ENCODE peak calls at places on chromosomes 4 and X, in ten cellular contexts. O is fibroblast of lung; N is neural progenitor cell; D is RWPE2; V is tibial nerve; R is dorsolateral prefrontal cortex; M is adrenal gland; L is astrocyte; G is CD8-positive, alpha-beta memory T cell; P is neuronal stem cell. W is an unnamed sample.

GRCh38 chr4:39259571-39260330 is 77.4 kb downstream of the WDR19 start:
- DNase-seq in O (peak), N (no peak), D (no peak), V (no peak), R (no peak), M (no peak), L (peak), G (no peak), P (no peak), W (no peak)

GRCh38 chr4:10090467-10091250 is 25.9 kb downstream of the WDR1 start:
- DNase-seq in O (no peak), N (no peak), D (no peak), V (no peak), R (no peak), M (no peak), L (no peak), G (no peak), P (no peak), W (no peak)

GRCh38 chrX:130144509-130144908 is 21.1 kb downstream of the AIFM1 start:
- DNase-seq in O (peak), N (no peak), D (no peak), V (no peak), R (no peak), M (no peak), L (peak), G (no peak), P (no peak), W (no peak)

GRCh38 chrX:119272882-119273806 is 37.1 kb downstream of the PGRMC1 start:
- DNase-seq in O (peak), N (peak), D (peak), V (no peak), R (no peak), M (no peak), L (peak), G (peak), P (peak), W (peak)

GRCh38 chr4:1759818-1760223 is 33.3 kb upstream of the FGFR3 start:
- DNase-seq in O (no peak), N (no peak), D (no peak), V (no peak), R (no peak), M (no peak), L (no peak), G (no peak), P (no peak), W (no peak)

GRCh38 chrX:104833401-104833800 is 267.4 kb downstream of the IL1RAPL2 start:
- DNase-seq in O (peak), N (no peak), D (no peak), V (no peak), R (no peak), M (no peak), L (peak), G (no peak), P (no peak), W (no peak)

GRCh38 chrX:129957241-129958099 is 25.0 kb upstream of the BCORL1 start:
- DNase-seq in O (peak), N (peak), D (no peak), V (no peak), R (no peak), M (peak), L (peak), G (peak), P (no peak), W (peak)

GRCh38 chrX:101595739-101596419 is 21.9 kb downstream of the ARMCX6 start:
- DNase-seq in O (peak), N (peak), D (no peak), V (no peak), R (no peak), M (no peak), L (peak), G (no peak), P (peak), W (peak)

GRCh38 chrX:136380010-136380769 is 79.4 kb downstream of the ADGRG4 start:
- DNase-seq in O (no peak), N (no peak), D (no peak), V (no peak), R (no peak), M (no peak), L (no peak), G (no peak), P (no peak), W (no peak)

GRCh38 chr4:111632752-111633151 is 512.5 kb upstream of the FAM241A start:
- DNase-seq in O (peak), N (no peak), D (no peak), V (no peak), R (no peak), M (no peak), L (peak), G (no peak), P (no peak), W (no peak)

GRCh38 chr4:40265910-40266274 is 69.1 kb downstream of the RHOH start:
- DNase-seq in O (no peak), N (no peak), D (no peak), V (no peak), R (no peak), M (no peak), L (no peak), G (no peak), P (no peak), W (no peak)

GRCh38 chr4:5708171-5708828 is at the start of gene EVC2:
- DNase-seq in O (peak), N (peak), D (no peak), V (peak), R (no peak), M (peak), L (peak), G (no peak), P (peak), W (peak)

GRCh38 chr4:163111588-163111987 is 55.1 kb downstream of the NAF1 start:
- DNase-seq in O (peak), N (peak), D (no peak), V (no peak), R (no peak), M (no peak), L (no peak), G (no peak), P (peak), W (no peak)

GRCh38 chr4:173169428-173170209 is 1.0 kb downstream of the GALNT7 start:
- DNase-seq in O (peak), N (peak), D (no peak), V (peak), R (peak), M (peak), L (peak), G (peak), P (peak), W (peak)

GRCh38 chrX:52082578-52082977 is 13.6 kb upstream of the MAGED4B start:
- DNase-seq in O (peak), N (no peak), D (no peak), V (no peak), R (no peak), M (no peak), L (peak), G (no peak), P (no peak), W (no peak)

GRCh38 chr4:120830204-120830603 is 92.3 kb downstream of the PRDM5 start:
- DNase-seq in O (no peak), N (no peak), D (no peak), V (no peak), R (no peak), M (peak), L (peak), G (no peak), P (no peak), W (peak)

GRCh38 chr4:184007891-184008290 is 102.8 kb downstream of the STOX2 start:
- DNase-seq in O (peak), N (no peak), D (no peak), V (no peak), R (no peak), M (no peak), L (peak), G (no peak), P (no peak), W (no peak)

GRCh38 chrX:84168574-84168973 is 19.4 kb downstream of the RPS6KA6 start:
- DNase-seq in O (peak), N (no peak), D (no peak), V (no peak), R (no peak), M (no peak), L (peak), G (no peak), P (no peak), W (no peak)

GRCh38 chr4:55553442-55553841 is 6.7 kb upstream of the CLOCK start:
- DNase-seq in O (peak), N (no peak), D (no peak), V (no peak), R (no peak), M (peak), L (peak), G (no peak), P (no peak), W (peak)

GRCh38 chr4:25402521-25402920 is 25.5 kb downstream of the ANAPC4 start:
- DNase-seq in O (peak), N (no peak), D (no peak), V (no peak), R (no peak), M (no peak), L (peak), G (no peak), P (no peak), W (no peak)

GRCh38 chr4:88771883-88772450 is 74.3 kb upstream of the NAP1L5 start:
- DNase-seq in O (no peak), N (no peak), D (no peak), V (no peak), R (no peak), M (no peak), L (no peak), G (no peak), P (no peak), W (no peak)

GRCh38 chr4:105548483-105548882 is 3.9 kb upstream of the ARHGEF38 start:
- DNase-seq in O (peak), N (peak), D (no peak), V (no peak), R (no peak), M (no peak), L (no peak), G (no peak), P (no peak), W (no peak)

GRCh38 chr4:140755811-140756291 is 334 bp downstream of the TBC1D9 start:
- DNase-seq in O (peak), N (peak), D (peak), V (no peak), R (peak), M (peak), L (peak), G (no peak), P (peak), W (peak)

GRCh38 chr4:25448379-25449109 is 71.5 kb downstream of the ANAPC4 start:
- DNase-seq in O (peak), N (peak), D (no peak), V (no peak), R (no peak), M (no peak), L (peak), G (no peak), P (no peak), W (no peak)

GRCh38 chr4:150476776-150477175 is 105.2 kb upstream of the MAB21L2 start:
- DNase-seq in O (no peak), N (no peak), D (no peak), V (no peak), R (no peak), M (no peak), L (no peak), G (no peak), P (no peak), W (no peak)

GRCh38 chr4:87525636-87526035 is 3.5 kb downstream of the SPARCL1 start:
- DNase-seq in O (peak), N (peak), D (no peak), V (no peak), R (no peak), M (no peak), L (peak), G (no peak), P (no peak), W (no peak)

GRCh38 chrX:20063716-20064351 is 52.9 kb downstream of the MAP7D2 start:
- DNase-seq in O (no peak), N (no peak), D (no peak), V (no peak), R (no peak), M (no peak), L (no peak), G (no peak), P (no peak), W (no peak)

GRCh38 chrX:97844161-97844560 is 960.5 kb downstream of the RPA4 start:
- DNase-seq in O (no peak), N (no peak), D (no peak), V (no peak), R (no peak), M (no peak), L (no peak), G (no peak), P (no peak), W (no peak)

GRCh38 chr4:89298788-89299152 is 8.8 kb downstream of the GPRIN3 start:
- DNase-seq in O (peak), N (no peak), D (no peak), V (no peak), R (no peak), M (no peak), L (peak), G (peak), P (no peak), W (no peak)

GRCh38 chr4:139175647-139176298 is 1.2 kb downstream of the ELF2 start:
- DNase-seq in O (no peak), N (peak), D (no peak), V (no peak), R (no peak), M (no peak), L (no peak), G (no peak), P (no peak), W (no peak)

GRCh38 chrX:71634366-71634765 is 16.1 kb upstream of the CXCR3 start:
- DNase-seq in O (no peak), N (no peak), D (no peak), V (no peak), R (no peak), M (no peak), L (no peak), G (no peak), P (no peak), W (no peak)

GRCh38 chrX:28586891-28587635 is at the start of gene IL1RAPL1:
- DNase-seq in O (peak), N (peak), D (no peak), V (no peak), R (no peak), M (no peak), L (peak), G (no peak), P (no peak), W (no peak)

GRCh38 chr4:153347117-153347516 is 2.6 kb downstream of the MND1 start:
- DNase-seq in O (no peak), N (no peak), D (no peak), V (no peak), R (no peak), M (no peak), L (no peak), G (no peak), P (no peak), W (no peak)

GRCh38 chrX:51148848-51149247 is 183.8 kb upstream of the NUDT10 start:
- DNase-seq in O (peak), N (peak), D (no peak), V (no peak), R (no peak), M (no peak), L (no peak), G (no peak), P (no peak), W (no peak)

GRCh38 chrX:117919755-117920154 is 196.9 kb downstream of the KLHL13 start:
- DNase-seq in O (no peak), N (no peak), D (no peak), V (no peak), R (no peak), M (no peak), L (no peak), G (no peak), P (no peak), W (no peak)

GRCh38 chr4:60562353-60562752 is 637.8 kb upstream of the ADGRL3 start:
- DNase-seq in O (no peak), N (peak), D (no peak), V (no peak), R (no peak), M (no peak), L (no peak), G (no peak), P (no peak), W (no peak)

GRCh38 chrX:65932173-65933084 is 107.5 kb downstream of the VSIG4 start:
- DNase-seq in O (no peak), N (peak), D (peak), V (no peak), R (no peak), M (no peak), L (no peak), G (no peak), P (no peak), W (no peak)

GRCh38 chr4:150104401-150105027 is 26.3 kb downstream of the DCLK2 start:
- DNase-seq in O (no peak), N (no peak), D (no peak), V (no peak), R (no peak), M (no peak), L (no peak), G (no peak), P (no peak), W (no peak)

DNA sequence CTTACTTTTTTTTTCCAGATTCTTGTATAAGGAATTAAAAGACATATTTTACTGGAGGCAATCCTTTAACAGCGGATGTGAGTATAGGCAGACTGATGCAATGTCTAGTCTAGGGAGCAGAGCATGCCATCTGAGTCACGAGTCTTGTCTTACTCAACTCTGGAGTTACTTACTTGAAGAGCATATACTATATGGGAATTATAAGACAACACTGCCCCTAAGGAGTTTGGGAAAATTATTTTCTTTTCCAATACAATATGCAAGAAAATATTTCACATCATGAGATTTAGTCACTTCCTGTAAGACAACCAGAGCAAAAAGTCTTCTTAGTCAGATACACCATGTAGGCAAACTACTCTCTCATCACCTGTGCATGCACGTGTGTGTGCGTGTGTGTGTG is 537.3 kb upstream of the FTHL17 start:
- DNase-seq in O (peak), N (no peak), D (peak), V (no peak), R (no peak), M (no peak), L (peak), G (no peak), P (no peak), W (no peak)
- H3K27ac ChIP-seq in O (no peak), N (no peak), D (peak), V (no peak), R (no peak), M (no peak), L (peak), G (no peak), P (no peak), W (no peak)

GRCh38 chrX:964831-965416 is 247.5 kb downstream of the CRLF2 start:
- DNase-seq in O (no peak), N (no peak), D (no peak), V (no peak), R (no peak), M (no peak), L (no peak), G (no peak), P (no peak), W (no peak)
- H3K27ac ChIP-seq in O (no peak), N (no peak), D (no peak), V (no peak), R (no peak), M (no peak), L (no peak), G (no peak), P (no peak), W (no peak)

DNA sequence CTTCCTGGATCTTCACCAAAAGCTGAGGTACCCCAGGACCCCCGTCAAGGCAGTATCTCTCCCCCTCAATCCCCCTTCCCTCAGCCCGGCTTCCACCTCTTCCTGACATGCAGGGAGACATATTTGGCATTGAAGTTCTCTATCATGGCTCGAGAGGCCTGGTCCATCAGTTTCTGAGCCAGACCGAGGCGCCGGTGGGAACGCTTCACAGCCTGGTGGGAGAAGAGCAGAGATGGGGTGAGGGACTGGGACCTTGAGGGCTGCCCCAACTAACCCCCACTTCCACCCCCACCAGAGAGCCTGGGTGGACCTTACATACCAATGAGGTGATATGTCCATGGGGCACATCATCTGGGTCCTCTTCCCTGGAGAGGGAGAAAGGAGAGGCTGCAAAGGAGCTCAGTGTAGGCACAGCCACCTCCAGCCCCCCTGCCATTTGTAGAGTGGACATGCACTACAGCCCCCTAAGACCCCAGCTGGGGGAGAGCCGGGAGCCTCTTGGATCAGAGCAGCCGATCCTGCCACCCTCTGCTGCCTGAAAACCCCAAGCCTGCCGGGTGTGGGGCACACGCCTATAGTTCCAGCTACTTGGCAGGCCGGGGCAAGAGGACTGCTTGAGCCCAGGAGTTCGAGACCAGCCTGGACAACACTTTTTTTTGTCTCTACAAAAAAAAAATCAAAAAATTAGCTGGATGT is 2.5 kb downstream of the NAA10 start:
- DNase-seq in O (no peak), N (no peak), D (no peak), V (no peak), R (no peak), M (no peak), L (no peak), G (no peak), P (no peak), W (no peak)
- H3K27ac ChIP-seq in O (no peak), N (no peak), D (no peak), V (no peak), R (no peak), M (no peak), L (no peak), G (no peak), P (no peak), W (no peak)

GRCh38 chrX:53438832-53439230 is 4.7 kb upstream of the HSD17B10 start:
- DNase-seq in O (no peak), N (no peak), D (no peak), V (no peak), R (no peak), M (no peak), L (no peak), G (no peak), P (no peak), W (no peak)

GRCh38 chrX:53440631-53441517 is 6.7 kb upstream of the HSD17B10 start:
- DNase-seq in O (peak), N (peak), D (peak), V (peak), R (no peak), M (peak), L (peak), G (no peak), P (no peak), W (peak)

GRCh38 chrX:53441531-53442321 is 7.6 kb upstream of the HSD17B10 start:
- DNase-seq in O (peak), N (peak), D (peak), V (peak), R (peak), M (peak), L (peak), G (peak), P (peak), W (peak)

GRCh38 chrX:53438174-53438831 is 4.1 kb upstream of the HSD17B10 start:
- DNase-seq in O (no peak), N (no peak), D (no peak), V (no peak), R (no peak), M (no peak), L (no peak), G (no peak), P (no peak), W (no peak)

GRCh38 chrX:53440101-53440500 is 5.9 kb upstream of the HSD17B10 start:
- DNase-seq in O (no peak), N (no peak), D (no peak), V (no peak), R (no peak), M (no peak), L (no peak), G (no peak), P (no peak), W (no peak)
- H3K27ac ChIP-seq in O (no peak), N (no peak), D (peak), V (no peak), R (peak), M (peak), L (no peak), G (no peak), P (no peak), W (no peak)

W was measured in ovary.